ENCODE peak calls at places on chromosomes 4 and X, in seven cellular contexts. X is Peyer's patch, D is iPS DF 6.9, J is breast epithelium, F is GM23248, A is neural progenitor cell, H is PC-9. Q is an unnamed sample. For H3K4me1, the result is how much of the 10 kb centered on the place peaks cover.

GRCh38 chr4:161642708-161643107 is 521.1 kb downstream of the FSTL5 start:
- DNase-seq in A (no peak), X (no peak), D (no peak), J (no peak), H (no peak), F (peak), Q (no peak)

GRCh38 chr4:97215426-97215825 is 927.9 kb downstream of the STPG2 start:
- DNase-seq in A (peak), X (no peak), J (no peak), F (no peak), H (no peak), D (no peak), Q (no peak)

GRCh38 chrX:69031971-69032391 is 133.3 kb downstream of the PJA1 start:
- DNase-seq in D (no peak), J (no peak), A (no peak), F (peak), X (no peak), H (no peak), Q (no peak)

GRCh38 chr4:122701965-122702364 is 30.5 kb upstream of the BBS12 start:
- DNase-seq in X (no peak), D (no peak), A (no peak), J (no peak), H (no peak), F (no peak), Q (no peak)

GRCh38 chr4:158168606-158169005 is 4.2 kb downstream of the GASK1B start:
- DNase-seq in F (no peak), A (no peak), X (no peak), D (no peak), J (no peak), H (no peak), Q (no peak)

GRCh38 chr4:162849922-162850321 is 316.8 kb downstream of the NAF1 start:
- DNase-seq in F (no peak), X (no peak), D (no peak), J (no peak), H (no peak), A (no peak), Q (no peak)

GRCh38 chrX:151970661-151971060 is 3.8 kb downstream of the GABRE start:
- DNase-seq in X (no peak), J (peak), A (no peak), H (peak), F (peak), D (no peak), Q (peak)

GRCh38 chr4:184757810-184758209 is 23.9 kb upstream of the CENPU start:
- DNase-seq in H (no peak), J (no peak), D (no peak), A (no peak), X (no peak), F (no peak), Q (no peak)

GRCh38 chr4:3322059-3322550 is 29.3 kb downstream of the RGS12 start:
- DNase-seq in A (peak), F (peak), D (no peak), H (no peak), J (peak), X (no peak), Q (no peak)

GRCh38 chr4:166594326-166594946 is 639.9 kb downstream of the SPOCK3 start:
- DNase-seq in H (peak), A (peak), J (no peak), D (peak), F (peak), X (no peak), Q (no peak)

GRCh38 chrX:19670854-19671620 is 155.7 kb upstream of the MAP3K15 start:
- DNase-seq in H (peak), X (peak), A (peak), J (no peak), D (no peak), F (peak), Q (no peak)

GRCh38 chr4:63460075-63460474 is 949.2 kb downstream of the TECRL start:
- DNase-seq in H (no peak), F (no peak), J (no peak), X (no peak), D (no peak), A (no peak), Q (no peak)

GRCh38 chr4:95572304-95572991 is 23.7 kb upstream of the UNC5C start:
- DNase-seq in J (peak), H (peak), X (no peak), A (no peak), F (no peak), D (no peak), Q (peak)

GRCh38 chr4:71270901-71271300 is 67.9 kb upstream of the SLC4A4 start:
- DNase-seq in D (peak), X (no peak), J (no peak), F (peak), H (no peak), A (peak), Q (no peak)

GRCh38 chr4:173370130-173370476 is 651 bp upstream of the SAP30 start:
- DNase-seq in F (no peak), X (peak), J (peak), A (no peak), D (no peak), H (no peak), Q (peak)

GRCh38 chrX:125757794-125758564 is 408.1 kb downstream of the DCAF12L2 start:
- DNase-seq in F (no peak), H (no peak), D (no peak), A (no peak), X (no peak), J (no peak), Q (no peak)

GRCh38 chr4:101229116-101229515 is 118.2 kb downstream of the PPP3CA start:
- DNase-seq in X (no peak), J (no peak), F (peak), D (no peak), A (no peak), H (no peak), Q (no peak)

GRCh38 chr4:176721459-176721858 is 71.3 kb downstream of the VEGFC start:
- DNase-seq in A (no peak), H (no peak), X (no peak), F (no peak), J (no peak), D (no peak), Q (no peak)

GRCh38 chrX:120281761-120282160 is 29.5 kb downstream of the TMEM255A start:
- DNase-seq in H (no peak), F (no peak), A (no peak), X (no peak), J (no peak), D (no peak), Q (no peak)

GRCh38 chr4:112214397-112215264 is 17.0 kb upstream of the AP1AR start:
- DNase-seq in A (no peak), F (peak), D (no peak), X (no peak), H (no peak), J (no peak), Q (no peak)

GRCh38 chrX:13747836-13748235 is 13.3 kb downstream of the OFD1 start:
- DNase-seq in A (peak), F (peak), H (peak), X (no peak), D (no peak), J (no peak), Q (no peak)

GRCh38 chr4:171644430-171645057 is 168.7 kb upstream of the GALNTL6 start:
- DNase-seq in J (no peak), H (no peak), X (no peak), D (no peak), F (no peak), A (no peak), Q (no peak)

GRCh38 chr4:78214078-78214477 is 157.0 kb downstream of the FRAS1 start:
- DNase-seq in H (no peak), A (no peak), F (no peak), X (no peak), J (no peak), D (no peak), Q (no peak)

GRCh38 chrX:101482296-101482695 is 3.0 kb upstream of the ARMCX4 start:
- DNase-seq in A (no peak), X (no peak), H (no peak), J (no peak), F (peak), D (no peak), Q (no peak)

GRCh38 chr4:112589207-112589606 is 47.5 kb downstream of the ZGRF1 start:
- DNase-seq in F (peak), D (no peak), J (no peak), X (no peak), H (no peak), A (no peak), Q (no peak)

GRCh38 chrX:24259544-24260240 is 54.2 kb downstream of the SUPT20HL2 start:
- DNase-seq in D (peak), J (no peak), A (peak), H (no peak), X (no peak), F (peak), Q (no peak)

GRCh38 chrX:150508461-150509367 is 59.7 kb upstream of the MTM1 start:
- DNase-seq in D (no peak), A (peak), H (no peak), F (peak), X (no peak), J (no peak), Q (no peak)

GRCh38 chr4:19982556-19982955 is 269.1 kb upstream of the SLIT2 start:
- DNase-seq in D (no peak), H (no peak), F (peak), J (no peak), X (no peak), A (no peak), Q (no peak)

GRCh38 chr4:44150091-44150576 is 298.5 kb downstream of the KCTD8 start:
- DNase-seq in J (no peak), F (no peak), H (no peak), X (no peak), D (no peak), A (no peak), Q (no peak)

GRCh38 chr4:65316534-65316933 is 353.8 kb downstream of the EPHA5 start:
- DNase-seq in F (no peak), H (no peak), A (no peak), D (no peak), J (no peak), X (no peak), Q (no peak)

GRCh38 chrX:153885208-153885787 is 675 bp downstream of the L1CAM start:
- DNase-seq in H (no peak), F (no peak), D (no peak), X (no peak), J (no peak), A (no peak), Q (no peak)
- H3K4me1 ChIP-seq in H (under half), F (under half), D (under half), X (under half), J (under half), A (under half), Q (under half)

GRCh38 chr4:139082750-139083532 is 67.4 kb downstream of the NOCT start:
- DNase-seq in A (peak), J (peak), F (peak), H (peak), X (peak), D (peak), Q (peak)

GRCh38 chr4:139076016-139076744 is 60.6 kb downstream of the NOCT start:
- DNase-seq in A (no peak), J (no peak), F (no peak), H (no peak), D (no peak), X (no peak), Q (no peak)

GRCh38 chr4:139078926-139079325 is 63.3 kb downstream of the NOCT start:
- DNase-seq in J (no peak), H (no peak), D (no peak), X (no peak), F (no peak), A (no peak), Q (no peak)

GRCh38 chr4:139077567-139078355 is 62.2 kb downstream of the NOCT start:
- DNase-seq in A (no peak), D (no peak), H (no peak), F (no peak), X (no peak), J (no peak), Q (no peak)
- H3K4me1 ChIP-seq in A (under half), D (under half), H (under half), F (under half), X (under half), J (under half), Q (under half)

DNA sequence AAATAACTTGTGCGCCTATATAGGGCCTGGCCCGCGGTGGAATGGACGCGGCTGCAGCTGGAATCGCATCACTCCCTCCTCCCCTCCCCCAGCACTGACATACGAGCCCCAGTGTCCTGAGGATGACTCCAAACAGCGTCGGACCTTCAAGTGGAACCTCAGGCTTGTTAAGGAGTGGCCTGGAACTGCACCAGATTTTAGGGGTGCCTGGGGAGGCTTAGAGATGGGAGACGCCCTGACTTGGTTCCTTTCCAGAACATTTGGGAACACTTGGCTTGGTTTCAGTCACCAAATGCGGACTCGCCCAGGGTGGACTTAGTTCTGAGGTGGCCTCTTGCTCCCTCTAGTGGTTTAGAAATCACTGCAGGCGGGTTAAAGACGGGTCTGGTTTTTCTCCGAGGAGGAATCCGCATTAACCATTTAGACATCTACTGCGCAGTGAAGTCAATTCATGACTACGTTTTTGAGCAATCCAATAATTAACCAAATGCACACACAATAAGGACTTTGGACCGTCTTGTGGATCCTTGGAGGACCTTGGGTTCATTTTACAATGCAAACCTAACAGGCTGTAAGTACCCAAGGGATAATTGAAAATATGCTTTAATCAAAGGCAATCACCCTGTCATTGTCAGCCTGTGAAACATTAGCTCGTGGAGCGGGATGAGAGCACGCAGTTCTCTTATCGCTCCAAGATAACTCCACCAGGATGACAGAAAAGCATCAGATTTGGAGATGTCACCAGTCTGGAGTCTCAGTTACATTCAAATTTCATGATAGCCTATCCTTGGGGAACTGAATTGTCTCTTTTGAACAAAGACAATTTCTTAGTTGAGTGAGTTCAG is 11.2 kb upstream of the PDGFRA start:
- DNase-seq in X (peak), J (peak), F (peak), A (peak), H (peak), D (no peak), Q (no peak)
- H3K4me1 ChIP-seq in X (under half), J (under half), F (under half), A (under half), H (under half), D (under half), Q (under half)

DNA sequence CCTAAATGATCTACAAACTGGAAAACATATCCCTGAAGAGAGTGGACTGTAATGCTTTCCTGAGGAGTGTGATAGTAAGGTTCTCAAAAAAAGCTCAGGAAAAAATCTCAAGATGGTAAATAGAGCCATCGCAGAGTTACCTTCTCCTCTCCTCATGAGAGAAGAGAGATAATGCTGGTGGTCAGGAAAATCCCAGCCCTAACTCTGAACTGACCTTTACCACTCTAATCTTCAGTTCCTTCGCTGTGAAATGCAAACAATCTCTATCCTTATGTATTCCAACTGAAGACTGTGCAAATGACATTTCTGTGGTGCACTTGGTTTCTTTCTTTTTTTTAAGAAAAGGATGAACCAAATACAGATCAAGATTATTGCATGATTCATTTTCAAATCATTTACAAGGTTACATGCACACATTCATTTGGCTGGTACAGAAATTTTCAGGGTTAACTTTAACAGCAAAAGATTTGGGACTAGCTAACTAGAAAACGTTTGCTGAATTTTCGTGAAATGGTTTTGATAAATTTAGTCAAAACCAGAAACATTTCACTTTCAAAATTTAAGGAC is 8.3 kb downstream of the PPM1K start:
- DNase-seq in H (no peak), F (no peak), X (no peak), D (no peak), J (no peak), A (no peak), Q (no peak)
- H3K4me1 ChIP-seq in H (under half), F (under half), X (under half), D (under half), J (under half), A (under half), Q (under half)

DNA sequence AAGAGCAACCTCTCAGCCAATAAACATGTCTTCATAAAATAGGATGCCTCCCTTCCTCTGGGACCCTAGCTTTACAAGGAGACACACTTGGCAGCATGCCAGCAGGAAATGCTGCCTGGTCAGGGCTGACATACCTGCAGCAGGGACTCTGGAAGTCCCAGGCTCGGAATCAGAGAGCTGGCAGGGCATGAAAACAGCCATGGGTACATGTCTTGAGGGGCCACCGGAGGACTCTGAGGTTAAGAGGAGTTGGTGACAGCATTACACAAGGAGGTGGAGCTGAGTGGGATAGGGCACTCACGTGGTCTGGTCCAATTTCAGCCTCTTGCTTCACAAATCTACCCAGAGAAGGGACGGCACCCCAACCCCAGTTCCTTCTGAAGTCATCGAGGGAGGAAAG is 15.7 kb downstream of the MSX1 start:
- DNase-seq in X (no peak), J (no peak), A (peak), F (no peak), D (no peak), H (no peak), Q (no peak)
- H3K4me1 ChIP-seq in X (under half), J (under half), A (under half), F (under half), D (under half), H (under half), Q (under half)

DNA sequence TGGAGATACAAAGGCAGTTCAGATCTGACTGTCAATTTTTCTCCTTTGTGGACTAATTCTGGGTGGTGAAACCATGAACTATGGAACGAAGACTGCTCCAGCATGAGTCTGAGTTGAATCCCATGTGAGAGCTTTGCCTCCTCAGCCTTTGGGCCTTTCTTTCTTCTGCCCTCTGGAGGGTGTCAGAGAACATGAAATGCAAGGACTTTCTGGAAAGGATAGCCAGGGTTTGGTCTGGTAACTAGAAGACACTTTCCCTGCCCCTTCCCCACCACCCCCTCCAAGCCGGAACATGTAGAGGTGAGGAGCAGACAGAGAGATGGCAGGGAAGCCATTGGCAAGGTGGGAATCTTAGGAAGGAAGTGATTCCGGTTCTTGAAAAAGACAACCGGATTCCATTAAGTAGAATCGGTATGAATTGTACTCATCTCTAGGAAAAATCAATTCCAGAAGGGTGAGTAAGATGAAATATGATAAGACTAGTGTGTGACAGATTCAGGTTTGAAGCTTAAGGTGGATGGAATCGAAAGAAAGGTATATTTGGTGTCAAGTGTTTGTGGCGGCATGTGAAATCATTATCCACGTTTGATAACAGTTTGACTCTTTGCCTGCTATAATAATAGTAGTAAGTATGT is 19.0 kb downstream of the FHL1 start:
- DNase-seq in X (no peak), J (no peak), F (peak), A (peak), D (no peak), H (no peak), Q (no peak)
- H3K4me1 ChIP-seq in X (under half), J (under half), F (under half), A (under half), D (under half), H (under half), Q (under half)

DNA sequence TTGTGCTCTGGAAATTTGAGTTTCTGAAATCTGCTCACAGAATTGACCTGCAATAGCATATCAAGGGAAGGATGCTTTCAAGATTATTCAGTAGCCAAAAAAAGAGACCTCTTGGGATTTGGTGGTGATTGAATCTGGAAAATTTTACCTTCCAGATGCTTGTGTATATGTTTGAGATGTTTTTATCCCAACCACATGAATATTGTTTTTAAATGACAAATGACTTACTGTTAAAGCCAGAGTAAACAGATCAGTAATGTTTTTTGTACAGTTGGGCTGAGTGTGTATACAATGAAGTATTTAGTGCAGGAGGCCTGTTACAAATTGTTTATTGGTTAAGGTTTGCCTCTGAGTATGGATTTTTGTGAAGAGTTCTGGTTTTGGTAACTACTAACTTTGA is 126.5 kb downstream of the CBR4 start:
- DNase-seq in X (no peak), A (no peak), H (no peak), J (no peak), F (peak), D (no peak), Q (no peak)
- H3K4me1 ChIP-seq in X (under half), A (under half), H (under half), J (under half), F (half or more), D (under half), Q (under half)

GRCh38 chrX:40103565-40104323 is 6.0 kb upstream of the BCOR start:
- DNase-seq in A (peak), X (no peak), H (no peak), D (no peak), F (no peak), J (no peak), Q (no peak)
- H3K4me1 ChIP-seq in A (under half), X (under half), H (under half), D (under half), F (under half), J (under half), Q (under half)

GRCh38 chr4:6750302-6751221 is 32.0 kb upstream of the KIAA0232 start:
- DNase-seq in H (peak), F (no peak), J (peak), D (no peak), A (no peak), X (peak), Q (no peak)
- H3K4me1 ChIP-seq in H (half or more), F (under half), J (under half), D (under half), A (under half), X (under half), Q (under half)